ENCODE peak calls at places on chromosomes 11 and 22, in six cellular contexts. One of them, this sample, is unnamed.

GRCh38 chr11:133955091-133955846 is 1.5 kb downstream of the IGSF9B start:
- DNase-seq in gastrocnemius medialis: no peak
- DNase-seq in fibroblast of mammary gland: no peak
- DNase-seq in IMR-90: no peak
- DNase-seq in foreskin fibroblast: no peak
- DNase-seq in BE2C: peak; percentile 76
- DNase-seq in this sample: no peak

GRCh38 chr11:83601201-83601992 is 315.2 kb upstream of the CCDC90B start:
- DNase-seq in IMR-90: no peak
- DNase-seq in BE2C: no peak
- DNase-seq in foreskin fibroblast: no peak
- DNase-seq in fibroblast of mammary gland: no peak
- DNase-seq in gastrocnemius medialis: no peak
- DNase-seq in this sample: no peak

GRCh38 chr11:89521792-89522191 is 30.6 kb upstream of the NOX4 start:
- DNase-seq in gastrocnemius medialis: no peak
- DNase-seq in fibroblast of mammary gland: no peak
- DNase-seq in foreskin fibroblast: no peak
- DNase-seq in IMR-90: no peak
- DNase-seq in BE2C: no peak
- DNase-seq in this sample: no peak

GRCh38 chr11:63608353-63609345 is 5.6 kb downstream of the PLAAT3 start:
- DNase-seq in fibroblast of mammary gland: peak; percentile 87
- DNase-seq in gastrocnemius medialis: no peak
- DNase-seq in IMR-90: peak; percentile 66
- DNase-seq in foreskin fibroblast: no peak
- DNase-seq in BE2C: no peak
- DNase-seq in this sample: peak; percentile 85

GRCh38 chr11:111444040-111444439 is 65.0 kb upstream of the POU2AF1 start:
- DNase-seq in gastrocnemius medialis: no peak
- DNase-seq in BE2C: no peak
- DNase-seq in fibroblast of mammary gland: no peak
- DNase-seq in IMR-90: no peak
- DNase-seq in foreskin fibroblast: no peak
- DNase-seq in this sample: no peak

GRCh38 chr22:49347376-49347775 is 480.3 kb downstream of the BRD1 start:
- DNase-seq in gastrocnemius medialis: no peak
- DNase-seq in foreskin fibroblast: no peak
- DNase-seq in BE2C: no peak
- DNase-seq in fibroblast of mammary gland: no peak
- DNase-seq in IMR-90: no peak
- DNase-seq in this sample: no peak

GRCh38 chr11:114280696-114281095 is 15.5 kb upstream of the NNMT start:
- DNase-seq in gastrocnemius medialis: no peak
- DNase-seq in IMR-90: peak; percentile 85
- DNase-seq in fibroblast of mammary gland: peak; percentile 86
- DNase-seq in foreskin fibroblast: peak; percentile 82
- DNase-seq in BE2C: peak; percentile 69
- DNase-seq in this sample: peak; percentile 87

GRCh38 chr11:119758291-119758690 is 29.3 kb upstream of the NECTIN1 start:
- DNase-seq in gastrocnemius medialis: no peak
- DNase-seq in IMR-90: peak; percentile 49
- DNase-seq in foreskin fibroblast: peak; percentile 44
- DNase-seq in BE2C: no peak
- DNase-seq in fibroblast of mammary gland: peak; percentile 70
- DNase-seq in this sample: peak; percentile 10

GRCh38 chr22:28899199-28899853 is 16.0 kb downstream of the ZNRF3 start:
- DNase-seq in fibroblast of mammary gland: no peak
- DNase-seq in foreskin fibroblast: no peak
- DNase-seq in gastrocnemius medialis: no peak
- DNase-seq in BE2C: no peak
- DNase-seq in IMR-90: peak; percentile 20
- DNase-seq in this sample: no peak

GRCh38 chr22:35314161-35314942 is 14.7 kb downstream of the TOM1 start:
- DNase-seq in IMR-90: no peak
- DNase-seq in foreskin fibroblast: no peak
- DNase-seq in fibroblast of mammary gland: no peak
- DNase-seq in BE2C: no peak
- DNase-seq in gastrocnemius medialis: peak; percentile 50
- DNase-seq in this sample: no peak

GRCh38 chr11:8593935-8594909 is at the start of gene STK33:
- DNase-seq in foreskin fibroblast: no peak
- DNase-seq in fibroblast of mammary gland: peak; percentile 30
- DNase-seq in gastrocnemius medialis: no peak
- DNase-seq in IMR-90: no peak
- DNase-seq in BE2C: peak; percentile 62
- DNase-seq in this sample: peak; percentile 51

GRCh38 chr11:67546852-67547251 is 23.6 kb upstream of the CABP2 start:
- DNase-seq in foreskin fibroblast: no peak
- DNase-seq in fibroblast of mammary gland: no peak
- DNase-seq in gastrocnemius medialis: no peak
- DNase-seq in IMR-90: no peak
- DNase-seq in BE2C: no peak
- DNase-seq in this sample: no peak

GRCh38 chr11:114197799-114198500 is 98.2 kb upstream of the NNMT start:
- DNase-seq in fibroblast of mammary gland: peak; percentile 100
- DNase-seq in gastrocnemius medialis: peak; percentile 91
- DNase-seq in BE2C: no peak
- DNase-seq in foreskin fibroblast: peak; percentile 97
- DNase-seq in IMR-90: peak; percentile 71
- DNase-seq in this sample: peak; percentile 99

GRCh38 chr11:131121934-131122333 is 205.7 kb upstream of the SNX19 start:
- DNase-seq in BE2C: no peak
- DNase-seq in fibroblast of mammary gland: no peak
- DNase-seq in IMR-90: no peak
- DNase-seq in gastrocnemius medialis: no peak
- DNase-seq in foreskin fibroblast: no peak
- DNase-seq in this sample: no peak

GRCh38 chr11:8998017-8998416 is 5.8 kb downstream of the NRIP3 start:
- DNase-seq in IMR-90: no peak
- DNase-seq in foreskin fibroblast: no peak
- DNase-seq in fibroblast of mammary gland: no peak
- DNase-seq in gastrocnemius medialis: no peak
- DNase-seq in BE2C: no peak
- DNase-seq in this sample: no peak

GRCh38 chr11:128291835-128292234 is 295.5 kb downstream of the ETS1 start:
- DNase-seq in IMR-90: no peak
- DNase-seq in BE2C: no peak
- DNase-seq in fibroblast of mammary gland: no peak
- DNase-seq in foreskin fibroblast: no peak
- DNase-seq in gastrocnemius medialis: no peak
- DNase-seq in this sample: no peak

GRCh38 chr22:22398530-22399327 is 109.8 kb downstream of the ZNF280B start:
- DNase-seq in fibroblast of mammary gland: no peak
- DNase-seq in foreskin fibroblast: no peak
- DNase-seq in BE2C: no peak
- DNase-seq in IMR-90: no peak
- DNase-seq in gastrocnemius medialis: no peak
- DNase-seq in this sample: no peak

GRCh38 chr22:22396741-22397291 is 111.7 kb downstream of the ZNF280B start:
- DNase-seq in gastrocnemius medialis: no peak
- DNase-seq in foreskin fibroblast: no peak
- DNase-seq in BE2C: no peak
- DNase-seq in fibroblast of mammary gland: no peak
- DNase-seq in IMR-90: no peak
- DNase-seq in this sample: no peak

GRCh38 chr22:22397875-22398524 is 110.5 kb downstream of the ZNF280B start:
- DNase-seq in BE2C: no peak
- DNase-seq in gastrocnemius medialis: no peak
- DNase-seq in IMR-90: no peak
- DNase-seq in fibroblast of mammary gland: no peak
- DNase-seq in foreskin fibroblast: no peak
- DNase-seq in this sample: no peak

GRCh38 chr22:22395230-22395629 is 113.3 kb downstream of the ZNF280B start:
- DNase-seq in fibroblast of mammary gland: no peak
- DNase-seq in BE2C: no peak
- DNase-seq in foreskin fibroblast: no peak
- DNase-seq in gastrocnemius medialis: no peak
- DNase-seq in IMR-90: no peak
- DNase-seq in this sample: no peak

DNA sequence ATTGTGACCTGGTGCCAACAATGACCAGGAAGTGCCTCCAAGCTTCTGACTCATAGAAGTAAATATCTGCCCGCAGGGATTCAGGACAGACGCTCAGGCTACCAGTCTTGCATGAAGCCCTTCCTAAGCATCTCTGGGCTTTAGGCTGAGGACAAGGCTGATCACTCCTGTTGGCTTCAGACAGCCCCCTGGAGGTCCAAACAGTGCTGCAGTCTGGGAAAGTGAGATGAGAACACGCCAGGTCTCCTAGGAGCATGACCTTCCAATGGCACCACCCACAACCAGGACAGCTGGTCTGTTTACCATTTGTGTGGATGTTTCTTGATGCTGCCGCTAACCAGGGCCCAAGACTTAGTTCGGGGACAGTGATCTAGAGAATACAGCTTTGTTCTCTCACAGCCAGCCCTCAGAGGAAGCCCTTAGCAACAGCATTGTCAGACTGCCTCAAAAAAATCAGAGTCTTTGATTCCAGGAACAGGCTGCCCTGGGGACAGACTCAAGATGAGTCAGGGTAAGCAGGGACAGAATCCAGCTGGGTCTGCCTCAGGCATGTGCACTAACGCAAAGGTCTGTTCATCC is 111.2 kb downstream of the ZNF280B start:
- DNase-seq in IMR-90: no peak
- DNase-seq in BE2C: no peak
- DNase-seq in fibroblast of mammary gland: peak; percentile 55
- DNase-seq in gastrocnemius medialis: peak; percentile 14
- DNase-seq in foreskin fibroblast: peak; percentile 14
- DNase-seq in this sample: peak; percentile 17
- TF ChIP-seq CTCF in IMR-90: no peak
- TF ChIP-seq CTCF in BE2C: peak; percentile 7
- TF ChIP-seq CTCF in fibroblast of mammary gland: peak; percentile 19
- TF ChIP-seq CTCF in gastrocnemius medialis: no peak
- TF ChIP-seq CTCF in foreskin fibroblast: no peak
- TF ChIP-seq CTCF in this sample: peak; percentile 6

GRCh38 chr22:40312050-40312449 is 34.2 kb upstream of the ADSL start:
- DNase-seq in IMR-90: no peak
- DNase-seq in gastrocnemius medialis: no peak
- DNase-seq in fibroblast of mammary gland: no peak
- DNase-seq in foreskin fibroblast: no peak
- DNase-seq in BE2C: no peak
- DNase-seq in this sample: no peak

GRCh38 chr22:40313007-40313406 is 33.3 kb upstream of the ADSL start:
- DNase-seq in IMR-90: no peak
- DNase-seq in gastrocnemius medialis: no peak
- DNase-seq in foreskin fibroblast: no peak
- DNase-seq in BE2C: no peak
- DNase-seq in fibroblast of mammary gland: peak; percentile 31
- DNase-seq in this sample: no peak

GRCh38 chr22:40308999-40309578 is 37.2 kb upstream of the ADSL start:
- DNase-seq in foreskin fibroblast: no peak
- DNase-seq in fibroblast of mammary gland: no peak
- DNase-seq in BE2C: no peak
- DNase-seq in gastrocnemius medialis: no peak
- DNase-seq in IMR-90: no peak
- DNase-seq in this sample: no peak

GRCh38 chr22:40310081-40310770 is 36.1 kb upstream of the ADSL start:
- DNase-seq in gastrocnemius medialis: no peak
- DNase-seq in fibroblast of mammary gland: peak; percentile 91
- DNase-seq in IMR-90: peak; percentile 93
- DNase-seq in foreskin fibroblast: peak; percentile 91
- DNase-seq in BE2C: no peak
- DNase-seq in this sample: peak; percentile 92

DNA sequence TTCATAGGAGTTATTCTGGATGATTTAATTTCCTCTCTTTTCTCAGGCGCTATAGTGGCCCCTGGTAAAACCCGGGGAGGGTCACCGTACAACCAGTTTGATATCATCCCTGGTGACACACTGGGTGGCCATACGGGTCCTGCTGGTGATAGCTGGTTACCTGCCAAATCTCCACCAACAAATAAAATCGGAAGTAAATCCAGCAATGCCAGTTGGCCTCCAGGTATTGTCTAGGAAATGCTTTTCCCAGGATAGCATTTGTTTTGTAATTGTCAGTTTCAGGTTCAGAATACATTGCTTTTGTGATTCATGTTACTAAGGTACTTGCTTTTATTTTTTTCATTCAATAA is 35.6 kb upstream of the ADSL start:
- DNase-seq in fibroblast of mammary gland: no peak
- DNase-seq in BE2C: no peak
- DNase-seq in gastrocnemius medialis: no peak
- DNase-seq in IMR-90: no peak
- DNase-seq in foreskin fibroblast: no peak
- DNase-seq in this sample: no peak
- H3K4me3 ChIP-seq in fibroblast of mammary gland: peak overlapping the region; percentile 23
- H3K4me3 ChIP-seq in BE2C: no peak overlapping the region
- H3K4me3 ChIP-seq in gastrocnemius medialis: no peak overlapping the region
- H3K4me3 ChIP-seq in IMR-90: peak overlapping the region; percentile 3
- H3K4me3 ChIP-seq in foreskin fibroblast: peak overlapping the region; percentile 24
- H3K4me3 ChIP-seq in this sample: no peak overlapping the region

DNA sequence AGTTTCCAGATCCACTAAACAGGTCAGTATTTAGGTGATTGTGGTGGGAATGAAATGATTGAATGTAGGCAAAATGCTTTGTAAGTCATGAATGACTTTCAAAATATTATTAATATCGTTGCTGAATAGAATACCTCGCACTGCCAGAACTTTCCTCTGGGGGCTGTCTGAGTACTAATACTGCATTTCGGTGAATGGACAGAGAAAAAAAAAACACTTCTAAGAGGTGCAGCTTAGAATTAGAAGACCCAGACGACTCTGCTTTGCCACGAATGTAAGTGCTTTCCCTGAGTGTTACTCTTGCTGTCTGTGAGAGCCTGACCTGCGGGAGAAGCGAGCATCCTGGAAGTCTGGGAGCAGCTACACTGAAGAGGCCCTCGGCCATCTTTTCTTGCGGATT is 95.0 kb downstream of the SCN3B start:
- DNase-seq in BE2C: no peak
- DNase-seq in foreskin fibroblast: no peak
- DNase-seq in fibroblast of mammary gland: no peak
- DNase-seq in gastrocnemius medialis: no peak
- DNase-seq in IMR-90: peak; percentile 36
- DNase-seq in this sample: peak; percentile 36
- TF ChIP-seq CTCF in BE2C: peak; percentile 45
- TF ChIP-seq CTCF in foreskin fibroblast: peak; percentile 33
- TF ChIP-seq CTCF in fibroblast of mammary gland: no peak
- TF ChIP-seq CTCF in gastrocnemius medialis: no peak
- TF ChIP-seq CTCF in IMR-90: peak; percentile 31
- TF ChIP-seq CTCF in this sample: peak; percentile 46

GRCh38 chr11:26331911-26332571 is at the start of gene ANO3:
- DNase-seq in IMR-90: peak; percentile 73
- DNase-seq in foreskin fibroblast: peak; percentile 84
- DNase-seq in fibroblast of mammary gland: peak; percentile 79
- DNase-seq in BE2C: peak; percentile 83
- DNase-seq in gastrocnemius medialis: peak; percentile 12
- DNase-seq in this sample: peak; percentile 91
- H3K4me3 ChIP-seq in IMR-90: no peak within 1 kb of the TSS
- H3K4me3 ChIP-seq in foreskin fibroblast: peak within 1 kb of the TSS; percentile 8
- H3K4me3 ChIP-seq in fibroblast of mammary gland: peak within 1 kb of the TSS; percentile 38
- H3K4me3 ChIP-seq in BE2C: peak within 1 kb of the TSS; percentile 56
- H3K4me3 ChIP-seq in gastrocnemius medialis: peak within 1 kb of the TSS; percentile 31
- H3K4me3 ChIP-seq in this sample: peak within 1 kb of the TSS; percentile 20

DNA sequence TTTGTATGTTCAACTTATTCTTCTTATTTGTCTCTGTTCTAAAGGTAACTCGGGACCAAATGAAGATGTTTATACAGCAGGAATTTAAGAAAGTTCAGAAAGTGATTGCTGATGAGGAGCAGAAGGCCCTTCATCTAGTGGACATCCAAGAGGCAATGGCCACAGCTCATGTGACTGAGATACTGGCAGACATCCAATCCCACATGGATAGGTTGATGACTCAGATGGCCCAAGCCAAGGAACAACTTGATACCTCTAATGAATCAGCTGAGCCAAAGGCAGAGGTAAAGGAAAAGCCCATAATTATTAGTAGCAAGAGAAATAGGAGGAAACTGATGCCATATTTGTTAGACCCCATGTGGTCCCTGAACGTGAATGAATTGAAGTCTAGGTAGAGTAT is 63.3 kb downstream of the TRIM44 start:
- DNase-seq in fibroblast of mammary gland: peak; percentile 91
- DNase-seq in gastrocnemius medialis: peak; percentile 56
- DNase-seq in IMR-90: peak; percentile 88
- DNase-seq in BE2C: no peak
- DNase-seq in foreskin fibroblast: peak; percentile 57
- DNase-seq in this sample: peak; percentile 83
- TF ChIP-seq CTCF in fibroblast of mammary gland: no peak
- TF ChIP-seq CTCF in gastrocnemius medialis: no peak
- TF ChIP-seq CTCF in IMR-90: no peak
- TF ChIP-seq CTCF in BE2C: no peak
- TF ChIP-seq CTCF in foreskin fibroblast: no peak
- TF ChIP-seq CTCF in this sample: no peak